ENCODE peak calls at places on chromosome 2, in four cellular contexts. S, G, V and J are unnamed samples.

GRCh38 chr2:174753038-174753633 is 11.1 kb downstream of the CHRNA1 start:
- DNase-seq in S (no peak), G (no peak), V (no peak), J (no peak)

GRCh38 chr2:22904126-22904684 is 480.8 kb upstream of the KLHL29 start:
- DNase-seq in S (no peak), G (peak; percentile 1), V (peak; percentile 23), J (peak; percentile 11)

GRCh38 chr2:84793641-84794040 is 87.2 kb downstream of the TRABD2A start:
- DNase-seq in S (no peak), G (no peak), V (no peak), J (no peak)

GRCh38 chr2:11357428-11357972 is 13.1 kb upstream of the ROCK2 start:
- DNase-seq in S (no peak), G (no peak), V (no peak), J (no peak)

GRCh38 chr2:158729873-158730620 is 65.1 kb upstream of the DAPL1 start:
- DNase-seq in S (no peak), G (no peak), V (no peak), J (no peak)

GRCh38 chr2:43473767-43474166 is 122.1 kb downstream of the THADA start:
- DNase-seq in S (no peak), G (no peak), V (no peak), J (no peak)

GRCh38 chr2:197908940-197909339 is 104.5 kb downstream of the PLCL1 start:
- DNase-seq in S (no peak), G (no peak), V (no peak), J (no peak)

GRCh38 chr2:101430161-101430560 is 42.9 kb upstream of the CREG2 start:
- DNase-seq in S (no peak), G (no peak), V (no peak), J (no peak)

GRCh38 chr2:69100220-69100723 is 87.3 kb downstream of the ANTXR1 start:
- DNase-seq in S (no peak), G (no peak), V (no peak), J (no peak)

GRCh38 chr2:220955776-220956175 is 616.3 kb downstream of the EPHA4 start:
- DNase-seq in S (no peak), G (no peak), V (no peak), J (no peak)

GRCh38 chr2:58047373-58047674 is 718 bp downstream of the VRK2 start:
- DNase-seq in S (no peak), G (no peak), V (no peak), J (peak; percentile 53)

GRCh38 chr2:105396254-105397024 is 2.4 kb downstream of the FHL2 start:
- DNase-seq in S (no peak), G (peak; percentile 100), V (peak; percentile 80), J (no peak)

GRCh38 chr2:127560201-127560928 is 24.9 kb downstream of the MYO7B start:
- DNase-seq in S (no peak), G (no peak), V (no peak), J (no peak)

GRCh38 chr2:234670804-234671203 is 173.9 kb upstream of the ARL4C start:
- DNase-seq in S (no peak), G (no peak), V (no peak), J (no peak)

GRCh38 chr2:22691666-22692065 is 693.3 kb upstream of the KLHL29 start:
- DNase-seq in S (no peak), G (no peak), V (no peak), J (no peak)

GRCh38 chr2:226635221-226635620 is 164.4 kb downstream of the IRS1 start:
- DNase-seq in S (no peak), G (no peak), V (no peak), J (no peak)

GRCh38 chr2:209579236-209579749 is 155.4 kb downstream of the MAP2 start:
- DNase-seq in S (peak; percentile 24), G (no peak), V (no peak), J (no peak)

GRCh38 chr2:38016177-38016576 is 59.8 kb downstream of the CYP1B1 start:
- DNase-seq in S (no peak), G (peak; percentile 80), V (no peak), J (no peak)

GRCh38 chr2:215780313-215780712 is 233.0 kb downstream of the MREG start:
- DNase-seq in S (no peak), G (no peak), V (no peak), J (no peak)

GRCh38 chr2:215782271-215782670 is 231.1 kb downstream of the MREG start:
- DNase-seq in S (no peak), G (no peak), V (no peak), J (no peak)

GRCh38 chr2:215780891-215781290 is 232.5 kb downstream of the MREG start:
- DNase-seq in S (no peak), G (no peak), V (no peak), J (no peak)

GRCh38 chr2:215784371-215784783 is 229.0 kb downstream of the MREG start:
- DNase-seq in S (no peak), G (no peak), V (no peak), J (no peak)

GRCh38 chr2:215782965-215783364 is 230.4 kb downstream of the MREG start:
- DNase-seq in S (no peak), G (no peak), V (no peak), J (no peak)
- TF ChIP-seq CTCF in S (no peak), G (no peak), V (no peak), J (no peak)

GRCh38 chr2:21363364-21363763 is 239.6 kb downstream of the TDRD15 start:
- DNase-seq in S (no peak), G (no peak), V (no peak), J (no peak)
- TF ChIP-seq CTCF in S (no peak), G (no peak), V (no peak), J (no peak)

GRCh38 chr2:207896525-207897295 is 127.0 kb upstream of the FZD5 start:
- DNase-seq in S (no peak), G (peak; percentile 10), V (peak; percentile 17), J (no peak)
- TF ChIP-seq CTCF in S (no peak), G (peak; percentile 13), V (no peak), J (no peak)

DNA sequence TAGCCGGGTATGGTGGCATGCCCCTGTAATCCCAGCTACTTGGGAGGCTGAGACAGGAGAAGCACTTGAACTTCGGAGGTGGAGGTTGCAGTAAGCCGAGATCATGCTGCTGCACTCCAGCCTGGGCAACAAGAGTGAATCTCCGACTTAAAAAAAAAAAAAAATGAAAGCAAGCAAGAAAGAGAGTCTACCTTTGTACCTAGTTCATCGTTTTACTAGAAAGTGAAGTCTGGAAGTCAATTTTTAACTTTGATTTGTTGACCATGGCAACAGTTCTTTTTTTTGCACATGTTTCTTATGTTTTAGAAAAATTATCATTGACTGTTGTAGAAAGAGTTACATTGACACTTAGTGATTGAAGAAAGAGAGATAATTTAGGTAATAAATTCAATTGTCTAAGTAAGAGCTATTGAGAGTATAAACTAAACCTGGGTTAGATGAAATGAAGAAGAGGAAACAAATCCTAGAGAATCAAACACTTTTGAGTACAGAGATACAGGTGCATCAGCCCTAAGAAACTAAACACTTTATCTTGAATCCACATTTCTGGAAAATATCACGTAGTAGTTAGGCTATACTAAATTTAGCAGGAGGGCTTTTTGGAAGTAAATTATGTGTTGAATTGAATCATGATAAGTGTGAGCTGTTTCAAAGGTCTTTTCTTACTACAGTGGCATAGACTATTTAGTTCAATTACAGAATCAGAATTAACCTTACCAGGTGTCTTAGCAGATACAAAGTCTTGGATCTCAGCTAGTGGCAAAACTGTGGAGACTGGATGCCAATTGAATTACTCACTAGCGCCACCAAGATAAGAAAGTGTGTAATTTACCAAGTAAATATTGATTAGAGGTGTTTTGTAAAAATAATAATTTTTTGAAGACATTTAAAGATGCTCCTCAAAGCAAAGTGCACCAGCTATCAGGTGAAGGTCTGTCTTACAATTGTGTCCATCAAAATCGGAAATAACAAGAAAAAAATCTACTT is 303.4 kb upstream of the NRXN1 start:
- DNase-seq in S (no peak), G (no peak), V (no peak), J (no peak)
- TF ChIP-seq CTCF in S (no peak), G (no peak), V (no peak), J (peak; percentile 10)

GRCh38 chr2:3178206-3179031 is 199.2 kb downstream of the EIPR1 start:
- DNase-seq in S (no peak), G (no peak), V (no peak), J (no peak)

GRCh38 chr2:3179626-3180025 is 198.0 kb downstream of the EIPR1 start:
- DNase-seq in S (no peak), G (no peak), V (no peak), J (no peak)

GRCh38 chr2:3181416-3182010 is 196.1 kb downstream of the EIPR1 start:
- DNase-seq in S (no peak), G (no peak), V (no peak), J (no peak)

GRCh38 chr2:3180082-3180908 is 197.3 kb downstream of the EIPR1 start:
- DNase-seq in S (no peak), G (no peak), V (no peak), J (no peak)

DNA sequence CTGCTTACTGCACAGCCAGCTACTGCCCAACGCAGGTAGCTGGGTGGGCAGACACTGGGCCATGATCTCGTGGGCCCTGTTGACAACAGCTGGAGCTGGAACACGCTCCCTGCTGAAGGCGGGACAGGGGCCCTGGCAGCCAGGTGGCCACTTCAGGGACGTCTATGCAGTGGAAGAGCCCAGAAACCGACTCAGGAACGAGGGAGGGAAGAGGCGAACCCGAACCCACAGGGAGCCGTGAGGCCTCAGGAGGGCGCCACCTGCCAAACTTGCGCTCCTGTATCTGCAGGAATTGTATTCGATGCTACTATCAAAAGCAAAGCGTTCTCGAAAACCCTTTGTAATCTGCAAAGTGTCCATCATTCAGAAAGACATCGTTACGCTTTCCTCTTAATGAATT is 198.4 kb downstream of the EIPR1 start:
- DNase-seq in S (no peak), G (no peak), V (no peak), J (no peak)
- TF ChIP-seq CTCF in S (no peak), G (no peak), V (no peak), J (peak; percentile 52)

GRCh38 chr2:13103778-13104493 is 387.2 kb downstream of the TRIB2 start:
- DNase-seq in S (no peak), G (no peak), V (no peak), J (no peak)
- TF ChIP-seq CTCF in S (no peak), G (no peak), V (no peak), J (no peak)